ENCODE peak calls at places on chromosomes 7 and 10, in seven cellular contexts. G is spleen, M is suprapubic skin, D is vagina, V is breast epithelium, F is prostate gland, I is GM12892. N is an unnamed sample.

GRCh38 chr7:150406565-150407421 is 27.7 kb downstream of the ZNF775 start:
- DNase-seq in G (peak; percentile 82), V (no peak), I (no peak), D (no peak), M (peak; percentile 57), F (peak; percentile 29), N (peak; percentile 86)

GRCh38 chr10:94324609-94325233 is 38.0 kb downstream of the NOC3L start:
- DNase-seq in M (no peak), V (no peak), G (no peak), D (no peak), F (no peak), I (no peak), N (no peak)

GRCh38 chr7:121798896-121799295 is 74.1 kb upstream of the PTPRZ1 start:
- DNase-seq in M (no peak), F (no peak), V (no peak), I (no peak), G (no peak), D (no peak), N (no peak)

GRCh38 chr7:727104-727805 is at the start of gene PRKAR1B:
- DNase-seq in D (no peak), F (no peak), I (peak; percentile 71), M (no peak), G (peak; percentile 84), V (no peak), N (no peak)

GRCh38 chr10:133334495-133335237 is 2.0 kb downstream of the CALY start:
- DNase-seq in F (no peak), D (no peak), G (peak; percentile 80), M (no peak), I (no peak), V (no peak), N (no peak)

GRCh38 chr10:84762754-84763394 is 434.5 kb downstream of the CCSER2 start:
- DNase-seq in M (no peak), I (no peak), D (no peak), V (no peak), G (no peak), F (no peak), N (no peak)

GRCh38 chr10:74322141-74322540 is 171.1 kb downstream of the ADK start:
- DNase-seq in F (no peak), D (no peak), V (no peak), G (no peak), I (no peak), M (no peak), N (no peak)

GRCh38 chr7:149708026-149708425 is 65.4 kb downstream of the ZNF467 start:
- DNase-seq in V (no peak), G (peak; percentile 33), F (no peak), D (no peak), I (no peak), M (no peak), N (no peak)

GRCh38 chr10:48602401-48603135 is 2.3 kb downstream of the ARHGAP22 start:
- DNase-seq in G (no peak), M (no peak), D (no peak), F (no peak), V (no peak), I (no peak), N (no peak)

GRCh38 chr10:9244880-9245279 is 1190.4 kb downstream of the GATA3 start:
- DNase-seq in G (no peak), M (no peak), I (no peak), D (no peak), V (no peak), F (no peak), N (no peak)

GRCh38 chr7:108406474-108406873 is 49.8 kb downstream of the NRCAM start:
- DNase-seq in I (no peak), F (no peak), M (no peak), D (no peak), V (no peak), G (no peak), N (no peak)

GRCh38 chr7:1939434-1940401 is 269.6 kb downstream of the ELFN1 start:
- DNase-seq in G (peak; percentile 85), M (no peak), I (no peak), D (no peak), F (no peak), V (no peak), N (no peak)

GRCh38 chr10:28089467-28089866 is 90.6 kb upstream of the ODAD2 start:
- DNase-seq in G (no peak), F (no peak), V (no peak), D (no peak), I (no peak), M (no peak), N (no peak)

GRCh38 chr10:31484407-31485135 is 165.6 kb downstream of the ZEB1 start:
- DNase-seq in I (no peak), M (no peak), G (no peak), V (no peak), F (no peak), D (no peak), N (no peak)

GRCh38 chr10:131640045-131640644 is 260.7 kb upstream of the PPP2R2D start:
- DNase-seq in V (no peak), D (no peak), F (no peak), M (no peak), G (no peak), I (no peak), N (no peak)

DNA sequence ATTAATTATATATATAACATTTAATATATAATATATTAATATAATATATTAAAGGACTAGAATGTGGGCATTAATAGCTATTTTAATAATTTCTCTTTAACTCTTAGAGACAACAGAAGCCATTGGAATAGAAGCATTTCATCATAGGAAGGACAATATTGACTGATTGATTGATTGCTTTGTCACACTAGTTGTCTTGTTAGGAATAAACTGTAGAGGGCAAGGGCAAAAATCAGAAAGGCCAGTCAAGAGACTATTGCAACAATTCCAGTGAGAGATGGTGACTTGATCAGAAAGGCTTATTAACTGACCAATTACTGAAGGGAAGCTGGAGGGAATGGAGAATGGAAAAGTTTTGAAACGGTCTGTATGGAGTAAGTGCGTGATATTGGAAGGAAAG is 87.3 kb downstream of the RUNDC3B start:
- DNase-seq in F (no peak), V (no peak), D (no peak), I (no peak), G (no peak), M (no peak), N (no peak)
- TF ChIP-seq POLR2AphosphoS5 in F (no peak), V (no peak), D (no peak), I (no peak), G (no peak), M (no peak), N (no peak)

DNA sequence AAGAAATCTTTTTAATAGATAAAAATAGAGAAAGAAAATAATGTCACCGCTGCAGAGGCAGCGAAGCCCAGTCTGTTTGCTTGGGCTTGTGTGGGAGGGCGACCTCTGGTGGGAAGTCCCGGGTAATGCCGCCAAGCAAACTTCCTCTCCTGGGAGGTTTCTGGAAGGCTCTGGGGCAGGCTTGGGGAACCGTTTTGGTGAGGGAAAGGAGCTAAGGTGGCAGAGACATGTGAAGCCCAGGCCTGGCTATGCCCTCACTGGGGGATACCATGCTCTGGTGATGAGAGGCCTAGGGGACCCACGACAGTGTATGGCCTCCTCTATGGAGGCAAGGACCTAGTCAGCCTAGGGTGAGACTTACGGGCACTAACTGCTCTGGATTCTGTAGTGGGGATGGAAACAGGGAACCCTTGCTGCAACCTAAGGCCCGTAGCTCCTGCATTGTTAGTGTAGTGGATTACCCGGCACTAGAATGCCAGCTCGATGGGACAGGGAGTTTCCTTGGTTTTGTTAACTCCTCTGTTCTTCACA is 605.1 kb downstream of the LRMDA start:
- DNase-seq in F (peak; percentile 79), I (peak; percentile 36), D (no peak), G (peak; percentile 85), M (peak; percentile 83), V (peak; percentile 52), N (no peak)
- TF ChIP-seq POLR2AphosphoS5 in F (peak; percentile 82), I (no peak), D (peak; percentile 76), G (no peak), M (no peak), V (peak; percentile 54), N (no peak)

GRCh38 chr10:111556666-111557065 is 479.8 kb downstream of the ADRA2A start:
- DNase-seq in F (no peak), G (no peak), M (no peak), I (no peak), V (no peak), D (no peak), N (no peak)

GRCh38 chr10:111565542-111565941 is 488.7 kb downstream of the ADRA2A start:
- DNase-seq in V (no peak), F (no peak), M (no peak), G (no peak), I (no peak), D (no peak), N (no peak)

GRCh38 chr10:111560042-111560441 is 483.2 kb downstream of the ADRA2A start:
- DNase-seq in V (no peak), G (no peak), M (no peak), F (no peak), D (no peak), I (no peak), N (no peak)
- TF ChIP-seq POLR2AphosphoS5 in V (peak; percentile 21), G (no peak), M (no peak), F (no peak), D (no peak), I (no peak), N (no peak)

GRCh38 chr7:25031432-25031831 is 51.5 kb upstream of the OSBPL3 start:
- DNase-seq in D (no peak), M (no peak), I (no peak), V (no peak), G (no peak), F (no peak), N (no peak)

GRCh38 chr7:25031007-25031406 is 51.0 kb upstream of the OSBPL3 start:
- DNase-seq in F (no peak), M (no peak), D (no peak), I (peak; percentile 33), V (no peak), G (no peak), N (peak; percentile 61)

GRCh38 chr7:25035274-25035673 is 55.3 kb upstream of the OSBPL3 start:
- DNase-seq in D (no peak), F (no peak), V (no peak), G (no peak), M (no peak), I (no peak), N (no peak)

GRCh38 chr7:25034136-25034535 is 54.2 kb upstream of the OSBPL3 start:
- DNase-seq in G (no peak), M (no peak), D (no peak), I (no peak), F (no peak), V (no peak), N (no peak)

DNA sequence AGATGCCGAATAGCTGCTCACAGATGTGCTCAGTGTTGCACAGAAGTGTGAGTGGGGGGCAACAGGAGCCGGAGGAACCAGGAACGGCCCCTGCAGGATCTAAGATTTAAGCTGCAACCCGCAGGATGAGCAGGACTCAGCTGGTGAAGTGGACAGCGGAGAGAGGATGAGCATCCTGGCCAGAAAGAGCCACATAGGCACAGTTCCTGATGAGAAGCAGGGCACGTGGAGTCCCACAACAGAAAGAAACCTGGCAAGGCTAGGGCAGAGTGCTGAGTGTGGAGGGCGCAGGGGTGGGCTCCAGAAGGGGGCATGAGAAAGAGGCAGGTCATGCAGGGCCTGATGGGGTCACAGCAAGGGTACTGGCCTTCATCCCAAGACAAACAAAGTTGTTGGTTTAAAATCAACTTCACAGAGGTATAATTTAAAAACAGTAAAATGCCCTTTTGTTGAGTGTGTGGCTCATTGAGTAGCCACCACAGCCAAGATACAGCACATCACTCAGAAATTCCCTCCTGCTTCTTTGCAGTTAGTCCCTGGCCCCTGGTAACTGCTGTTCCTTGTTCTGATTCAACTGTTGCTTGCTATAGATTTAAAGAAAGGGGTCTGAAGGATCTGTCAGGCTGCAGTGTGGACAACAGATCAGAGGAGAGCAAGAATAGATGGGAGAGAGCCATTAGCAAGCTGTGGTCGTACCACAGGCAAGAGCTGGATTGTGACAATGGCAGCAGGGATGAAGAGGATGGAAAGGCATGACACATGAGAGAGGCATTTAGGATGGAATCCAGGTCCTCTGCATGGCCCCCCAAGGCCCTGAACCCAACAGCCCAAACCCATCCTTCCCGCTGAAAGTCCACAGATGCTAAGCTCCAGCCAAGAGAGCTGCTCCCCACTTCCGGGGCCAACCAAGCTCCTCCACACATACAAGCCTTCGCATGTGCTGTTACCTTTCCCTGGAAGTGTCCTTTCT is 53.1 kb upstream of the OSBPL3 start:
- DNase-seq in D (no peak), V (no peak), I (no peak), G (no peak), M (no peak), F (no peak), N (no peak)
- TF ChIP-seq POLR2AphosphoS5 in D (no peak), V (no peak), I (no peak), G (no peak), M (no peak), F (no peak), N (no peak)